ENCODE peak calls at places on chromosome 12, in seven cellular contexts. One of them, this sample, is unnamed.

GRCh38 chr12:25377475-25378179 is 126.9 kb upstream of the KRAS start:
- DNase-seq in HFFc6: peak; percentile 26
- DNase-seq in PC-3: peak; percentile 11
- DNase-seq in fibroblast of mammary gland: peak; percentile 80
- DNase-seq in dorsolateral prefrontal cortex: no peak
- DNase-seq in MCF 10A: peak; percentile 25
- DNase-seq in fibroblast of villous mesenchyme: peak; percentile 56
- DNase-seq in this sample: peak; percentile 44

GRCh38 chr12:124238886-124239285 is 56.0 kb upstream of the RFLNA start:
- DNase-seq in PC-3: no peak
- DNase-seq in fibroblast of mammary gland: no peak
- DNase-seq in fibroblast of villous mesenchyme: no peak
- DNase-seq in dorsolateral prefrontal cortex: no peak
- DNase-seq in HFFc6: no peak
- DNase-seq in MCF 10A: no peak
- DNase-seq in this sample: no peak

GRCh38 chr12:131159660-131160059 is 206.0 kb downstream of the ADGRD1 start:
- DNase-seq in MCF 10A: peak; percentile 11
- DNase-seq in PC-3: peak; percentile 23
- DNase-seq in HFFc6: no peak
- DNase-seq in dorsolateral prefrontal cortex: no peak
- DNase-seq in fibroblast of mammary gland: no peak
- DNase-seq in fibroblast of villous mesenchyme: no peak
- DNase-seq in this sample: no peak

GRCh38 chr12:131142891-131143637 is 189.4 kb downstream of the ADGRD1 start:
- DNase-seq in fibroblast of mammary gland: no peak
- DNase-seq in fibroblast of villous mesenchyme: no peak
- DNase-seq in PC-3: peak; percentile 65
- DNase-seq in HFFc6: no peak
- DNase-seq in MCF 10A: no peak
- DNase-seq in dorsolateral prefrontal cortex: no peak
- DNase-seq in this sample: no peak

GRCh38 chr12:6534914-6535696 is 788 bp downstream of the GAPDH start:
- DNase-seq in MCF 10A: peak; percentile 80
- DNase-seq in fibroblast of mammary gland: peak; percentile 82
- DNase-seq in PC-3: peak; percentile 45
- DNase-seq in fibroblast of villous mesenchyme: peak; percentile 83
- DNase-seq in HFFc6: peak; percentile 74
- DNase-seq in dorsolateral prefrontal cortex: peak; percentile 70
- DNase-seq in this sample: peak; percentile 83

GRCh38 chr12:10235761-10236631 is 23.3 kb downstream of the GABARAPL1 start:
- DNase-seq in fibroblast of villous mesenchyme: peak; percentile 59
- DNase-seq in fibroblast of mammary gland: peak; percentile 39
- DNase-seq in dorsolateral prefrontal cortex: peak; percentile 30
- DNase-seq in HFFc6: peak; percentile 6
- DNase-seq in MCF 10A: peak; percentile 53
- DNase-seq in PC-3: peak; percentile 55
- DNase-seq in this sample: peak; percentile 62

GRCh38 chr12:93748672-93749403 is 71.7 kb downstream of the CRADD start:
- DNase-seq in fibroblast of mammary gland: no peak
- DNase-seq in dorsolateral prefrontal cortex: no peak
- DNase-seq in fibroblast of villous mesenchyme: no peak
- DNase-seq in PC-3: no peak
- DNase-seq in HFFc6: no peak
- DNase-seq in MCF 10A: no peak
- DNase-seq in this sample: no peak

GRCh38 chr12:75721790-75722189 is 210.4 kb upstream of the KRR1 start:
- DNase-seq in HFFc6: no peak
- DNase-seq in dorsolateral prefrontal cortex: no peak
- DNase-seq in fibroblast of mammary gland: no peak
- DNase-seq in MCF 10A: no peak
- DNase-seq in PC-3: no peak
- DNase-seq in fibroblast of villous mesenchyme: peak; percentile 38
- DNase-seq in this sample: no peak

GRCh38 chr12:52607314-52607713 is 6.1 kb upstream of the KRT72 start:
- DNase-seq in fibroblast of mammary gland: no peak
- DNase-seq in fibroblast of villous mesenchyme: no peak
- DNase-seq in PC-3: no peak
- DNase-seq in MCF 10A: no peak
- DNase-seq in dorsolateral prefrontal cortex: no peak
- DNase-seq in HFFc6: no peak
- DNase-seq in this sample: no peak

GRCh38 chr12:43636706-43637105 is 84.7 kb upstream of the ADAMTS20 start:
- DNase-seq in PC-3: no peak
- DNase-seq in fibroblast of mammary gland: no peak
- DNase-seq in fibroblast of villous mesenchyme: no peak
- DNase-seq in MCF 10A: no peak
- DNase-seq in dorsolateral prefrontal cortex: no peak
- DNase-seq in HFFc6: no peak
- DNase-seq in this sample: no peak

GRCh38 chr12:57475271-57476161 is 4.2 kb downstream of the ARHGAP9 start:
- DNase-seq in PC-3: no peak
- DNase-seq in fibroblast of villous mesenchyme: peak; percentile 39
- DNase-seq in fibroblast of mammary gland: peak; percentile 21
- DNase-seq in MCF 10A: no peak
- DNase-seq in dorsolateral prefrontal cortex: peak; percentile 51
- DNase-seq in HFFc6: no peak
- DNase-seq in this sample: no peak

GRCh38 chr12:90404071-90404470 is 550.9 kb downstream of the CCER1 start:
- DNase-seq in dorsolateral prefrontal cortex: no peak
- DNase-seq in HFFc6: no peak
- DNase-seq in fibroblast of villous mesenchyme: no peak
- DNase-seq in MCF 10A: no peak
- DNase-seq in fibroblast of mammary gland: no peak
- DNase-seq in PC-3: no peak
- DNase-seq in this sample: no peak

GRCh38 chr12:30985814-30986452 is 59.4 kb downstream of the TSPAN11 start:
- DNase-seq in fibroblast of villous mesenchyme: peak; percentile 48
- DNase-seq in dorsolateral prefrontal cortex: peak; percentile 76
- DNase-seq in PC-3: peak; percentile 69
- DNase-seq in MCF 10A: peak; percentile 64
- DNase-seq in HFFc6: peak; percentile 33
- DNase-seq in fibroblast of mammary gland: peak; percentile 58
- DNase-seq in this sample: peak; percentile 60

GRCh38 chr12:13564266-13564810 is 367.8 kb downstream of the EMP1 start:
- DNase-seq in fibroblast of mammary gland: no peak
- DNase-seq in dorsolateral prefrontal cortex: no peak
- DNase-seq in fibroblast of villous mesenchyme: no peak
- DNase-seq in PC-3: no peak
- DNase-seq in MCF 10A: no peak
- DNase-seq in HFFc6: no peak
- DNase-seq in this sample: no peak

GRCh38 chr12:2355604-2356003 is 302.8 kb downstream of the CACNA1C start:
- DNase-seq in HFFc6: no peak
- DNase-seq in MCF 10A: no peak
- DNase-seq in dorsolateral prefrontal cortex: no peak
- DNase-seq in PC-3: no peak
- DNase-seq in fibroblast of villous mesenchyme: no peak
- DNase-seq in fibroblast of mammary gland: no peak
- DNase-seq in this sample: no peak

GRCh38 chr12:2356601-2357125 is 303.9 kb downstream of the CACNA1C start:
- DNase-seq in PC-3: no peak
- DNase-seq in MCF 10A: no peak
- DNase-seq in fibroblast of mammary gland: no peak
- DNase-seq in dorsolateral prefrontal cortex: no peak
- DNase-seq in fibroblast of villous mesenchyme: no peak
- DNase-seq in HFFc6: no peak
- DNase-seq in this sample: no peak

GRCh38 chr12:2360630-2361170 is 307.9 kb downstream of the CACNA1C start:
- DNase-seq in PC-3: peak; percentile 19
- DNase-seq in MCF 10A: no peak
- DNase-seq in fibroblast of villous mesenchyme: no peak
- DNase-seq in HFFc6: no peak
- DNase-seq in fibroblast of mammary gland: no peak
- DNase-seq in dorsolateral prefrontal cortex: no peak
- DNase-seq in this sample: no peak

GRCh38 chr12:2359725-2360629 is 307.2 kb downstream of the CACNA1C start:
- DNase-seq in PC-3: no peak
- DNase-seq in HFFc6: no peak
- DNase-seq in fibroblast of mammary gland: no peak
- DNase-seq in fibroblast of villous mesenchyme: no peak
- DNase-seq in dorsolateral prefrontal cortex: no peak
- DNase-seq in MCF 10A: no peak
- DNase-seq in this sample: peak; percentile 23

GRCh38 chr12:2358986-2359658 is 306.3 kb downstream of the CACNA1C start:
- DNase-seq in PC-3: no peak
- DNase-seq in HFFc6: no peak
- DNase-seq in dorsolateral prefrontal cortex: no peak
- DNase-seq in fibroblast of mammary gland: peak; percentile 39
- DNase-seq in MCF 10A: no peak
- DNase-seq in fibroblast of villous mesenchyme: peak; percentile 39
- DNase-seq in this sample: no peak
- TF ChIP-seq CTCF in PC-3: no peak
- TF ChIP-seq CTCF in HFFc6: no peak
- TF ChIP-seq CTCF in dorsolateral prefrontal cortex: no peak
- TF ChIP-seq CTCF in fibroblast of mammary gland: peak; percentile 14
- TF ChIP-seq CTCF in MCF 10A: no peak
- TF ChIP-seq CTCF in fibroblast of villous mesenchyme: peak; percentile 17
- TF ChIP-seq CTCF in this sample: no peak

DNA sequence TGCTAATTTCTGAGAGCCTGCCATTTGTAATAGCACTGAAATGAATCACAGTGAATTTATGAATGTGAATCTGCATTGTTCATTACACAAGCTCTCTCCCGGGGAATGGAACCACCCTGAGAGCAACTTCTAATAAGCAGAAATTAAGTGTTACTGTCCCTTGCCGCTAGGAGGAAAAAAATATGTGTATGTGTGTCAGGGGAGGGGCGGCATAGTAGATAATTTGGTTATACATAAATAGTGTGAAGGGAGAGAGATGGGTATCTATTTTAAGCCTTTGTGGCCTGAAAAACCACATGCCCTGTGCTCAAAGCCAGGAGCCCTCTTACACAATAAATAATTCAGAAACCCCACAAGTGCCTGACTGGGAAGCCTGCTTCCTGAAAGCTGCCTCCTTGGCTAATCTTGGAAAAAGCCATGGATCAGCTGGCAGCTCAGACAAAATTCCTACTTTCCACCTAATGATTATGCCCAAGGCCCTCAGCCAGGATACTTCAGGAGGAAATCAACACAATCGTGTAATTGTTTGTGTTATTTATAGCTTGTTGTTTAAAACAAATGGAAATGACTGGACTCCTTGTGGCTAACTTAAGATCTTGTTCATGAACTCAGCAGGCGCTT is 366.2 kb upstream of the KITLG start:
- DNase-seq in dorsolateral prefrontal cortex: no peak
- DNase-seq in fibroblast of mammary gland: peak; percentile 84
- DNase-seq in PC-3: no peak
- DNase-seq in MCF 10A: peak; percentile 69
- DNase-seq in fibroblast of villous mesenchyme: peak; percentile 89
- DNase-seq in HFFc6: peak; percentile 85
- DNase-seq in this sample: peak; percentile 80
- TF ChIP-seq CTCF in dorsolateral prefrontal cortex: no peak
- TF ChIP-seq CTCF in fibroblast of mammary gland: peak; percentile 10
- TF ChIP-seq CTCF in PC-3: no peak
- TF ChIP-seq CTCF in MCF 10A: no peak
- TF ChIP-seq CTCF in fibroblast of villous mesenchyme: peak; percentile 24
- TF ChIP-seq CTCF in HFFc6: peak; percentile 62
- TF ChIP-seq CTCF in this sample: peak; percentile 3

DNA sequence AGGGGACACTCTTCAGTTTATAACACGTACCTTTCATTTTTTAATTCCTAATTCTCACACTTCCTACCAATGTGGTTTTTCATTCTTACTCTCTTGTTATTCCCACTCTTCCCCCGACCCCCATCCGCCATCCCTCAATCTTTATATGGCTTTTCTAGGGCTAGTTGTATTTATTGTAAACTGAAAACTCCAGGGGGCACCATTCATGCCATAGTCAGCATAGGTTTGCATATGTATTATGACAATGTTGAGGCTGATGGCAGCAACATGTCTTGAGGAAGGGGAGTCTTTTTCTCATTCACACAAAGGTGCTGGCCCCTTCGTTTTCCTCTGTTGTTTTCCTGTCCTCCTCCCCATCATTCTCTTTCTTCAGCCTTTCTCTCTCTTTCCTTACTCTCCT is 27.7 kb upstream of the LTA4H start:
- DNase-seq in PC-3: peak; percentile 40
- DNase-seq in fibroblast of villous mesenchyme: peak; percentile 43
- DNase-seq in dorsolateral prefrontal cortex: no peak
- DNase-seq in MCF 10A: peak; percentile 38
- DNase-seq in HFFc6: no peak
- DNase-seq in fibroblast of mammary gland: peak; percentile 57
- DNase-seq in this sample: peak; percentile 66
- TF ChIP-seq CTCF in PC-3: peak; percentile 47
- TF ChIP-seq CTCF in fibroblast of villous mesenchyme: peak; percentile 40
- TF ChIP-seq CTCF in dorsolateral prefrontal cortex: no peak
- TF ChIP-seq CTCF in MCF 10A: peak; percentile 8
- TF ChIP-seq CTCF in HFFc6: peak; percentile 63
- TF ChIP-seq CTCF in fibroblast of mammary gland: peak; percentile 37
- TF ChIP-seq CTCF in this sample: peak; percentile 37

GRCh38 chr12:132430838-132431826 is 58.8 kb upstream of the FBRSL1 start:
- DNase-seq in MCF 10A: no peak
- DNase-seq in fibroblast of mammary gland: no peak
- DNase-seq in HFFc6: no peak
- DNase-seq in dorsolateral prefrontal cortex: no peak
- DNase-seq in PC-3: no peak
- DNase-seq in fibroblast of villous mesenchyme: no peak
- DNase-seq in this sample: no peak
- TF ChIP-seq CTCF in MCF 10A: no peak
- TF ChIP-seq CTCF in fibroblast of mammary gland: no peak
- TF ChIP-seq CTCF in HFFc6: no peak
- TF ChIP-seq CTCF in dorsolateral prefrontal cortex: no peak
- TF ChIP-seq CTCF in PC-3: no peak
- TF ChIP-seq CTCF in fibroblast of villous mesenchyme: no peak
- TF ChIP-seq CTCF in this sample: no peak

GRCh38 chr12:56206373-56207166 is 15.2 kb downstream of the RNF41 start:
- DNase-seq in MCF 10A: peak; percentile 54
- DNase-seq in dorsolateral prefrontal cortex: peak; percentile 29
- DNase-seq in fibroblast of mammary gland: peak; percentile 69
- DNase-seq in HFFc6: peak; percentile 39
- DNase-seq in PC-3: peak; percentile 64
- DNase-seq in fibroblast of villous mesenchyme: peak; percentile 59
- DNase-seq in this sample: peak; percentile 71
- TF ChIP-seq CTCF in MCF 10A: peak; percentile 28
- TF ChIP-seq CTCF in dorsolateral prefrontal cortex: peak; percentile 21
- TF ChIP-seq CTCF in fibroblast of mammary gland: peak; percentile 77
- TF ChIP-seq CTCF in HFFc6: peak; percentile 77
- TF ChIP-seq CTCF in PC-3: peak; percentile 76
- TF ChIP-seq CTCF in fibroblast of villous mesenchyme: peak; percentile 73
- TF ChIP-seq CTCF in this sample: peak; percentile 81

This sample was measured in fibroblast of pulmonary artery.